ENCODE peak calls at places on chromosomes 11 and 22, in eight cellular contexts. K, T, P, I, Z, J, M and Q are unnamed samples.
A peak's percentile ranks its signal among the peaks of the same experiment; 100 is the strongest.

GRCh38 chr11:134394311-134394710 is 17.7 kb downstream of the B3GAT1 start:
- DNase-seq in K (no peak), T (no peak), P (no peak), I (no peak), Z (no peak), J (no peak), M (no peak), Q (no peak)

GRCh38 chr11:66845876-66846212 is 2.6 kb downstream of the RCE1 start:
- DNase-seq in K (no peak), T (no peak), P (peak; percentile 21), I (no peak), Z (no peak), J (no peak), M (peak; percentile 45), Q (no peak)

GRCh38 chr11:120001161-120002135 is 136.5 kb downstream of the TRIM29 start:
- DNase-seq in K (no peak), T (no peak), P (no peak), I (no peak), Z (no peak), J (no peak), M (no peak), Q (no peak)

GRCh38 chr11:206002-206384 is 1.2 kb downstream of the BET1L start:
- DNase-seq in K (no peak), T (no peak), P (peak; percentile 23), I (no peak), Z (no peak), J (no peak), M (peak; percentile 24), Q (no peak)

GRCh38 chr11:2578006-2578933 is 121.5 kb downstream of the KCNQ1OT1 start:
- DNase-seq in K (peak; percentile 7), T (no peak), P (peak; percentile 44), I (no peak), Z (no peak), J (peak; percentile 10), M (peak; percentile 56), Q (no peak)

GRCh38 chr11:79244175-79244804 is 196.5 kb downstream of the TENM4 start:
- DNase-seq in K (no peak), T (no peak), P (no peak), I (no peak), Z (peak; percentile 85), J (no peak), M (no peak), Q (no peak)

GRCh38 chr11:107218123-107219084 is 200.1 kb upstream of the GUCY1A2 start:
- DNase-seq in K (no peak), T (no peak), P (no peak), I (no peak), Z (no peak), J (no peak), M (no peak), Q (no peak)

GRCh38 chr11:128936546-128937275 is 6.0 kb downstream of the TP53AIP1 start:
- DNase-seq in K (no peak), T (no peak), P (no peak), I (no peak), Z (no peak), J (no peak), M (no peak), Q (no peak)

GRCh38 chr11:57160665-57161064 is 21.1 kb upstream of the LRRC55 start:
- DNase-seq in K (no peak), T (no peak), P (no peak), I (no peak), Z (no peak), J (no peak), M (no peak), Q (no peak)

GRCh38 chr11:17431139-17431538 is 42.7 kb upstream of the KCNJ11 start:
- DNase-seq in K (no peak), T (no peak), P (no peak), I (no peak), Z (no peak), J (no peak), M (no peak), Q (no peak)

GRCh38 chr11:26286472-26287066 is 45.4 kb upstream of the ANO3 start:
- DNase-seq in K (no peak), T (no peak), P (no peak), I (no peak), Z (no peak), J (no peak), M (no peak), Q (no peak)

GRCh38 chr11:74472030-74472429 is 4.7 kb upstream of the KCNE3 start:
- DNase-seq in K (no peak), T (no peak), P (no peak), I (no peak), Z (no peak), J (no peak), M (no peak), Q (no peak)

DNA sequence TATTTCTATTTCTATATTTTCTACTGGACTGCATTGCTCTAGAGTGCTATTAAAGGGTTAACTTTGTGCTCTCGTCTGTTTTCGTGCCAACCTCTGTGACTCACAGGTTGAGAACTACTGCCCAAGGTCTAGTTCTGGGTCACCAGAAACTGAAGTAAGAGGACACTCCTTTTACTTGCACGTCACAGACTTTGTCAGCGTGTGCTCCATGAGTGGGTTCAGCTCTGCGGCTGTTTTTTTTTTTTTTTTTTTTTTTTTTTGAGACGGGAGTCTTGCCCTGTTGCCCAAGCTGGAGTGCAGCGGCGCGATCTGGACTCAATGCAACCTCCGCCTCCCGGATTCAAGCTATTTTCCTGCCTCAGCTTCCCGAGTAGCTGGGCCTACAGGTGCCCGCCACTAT is 49.8 kb downstream of the CLMP start:
- DNase-seq in K (no peak), T (no peak), P (no peak), I (peak; percentile 75), Z (no peak), J (peak; percentile 35), M (peak; percentile 62), Q (no peak)
- H3K27ac ChIP-seq in K (peak overlapping the region; percentile 60), T (no peak overlapping the region), P (no peak overlapping the region), I (peak overlapping the region; percentile 33), Z (peak overlapping the region; percentile 22), J (no peak overlapping the region), M (no peak overlapping the region), Q (no peak overlapping the region)

GRCh38 chr11:61870429-61871039 is 20.8 kb downstream of the FADS3 start:
- DNase-seq in K (no peak), T (no peak), P (no peak), I (no peak), Z (no peak), J (no peak), M (no peak), Q (no peak)
- H3K27ac ChIP-seq in K (peak overlapping the region; percentile 74), T (no peak overlapping the region), P (peak overlapping the region; percentile 46), I (no peak overlapping the region), Z (no peak overlapping the region), J (peak overlapping the region; percentile 30), M (peak overlapping the region; percentile 39), Q (no peak overlapping the region)

GRCh38 chr11:36791957-36792356 is 193.9 kb upstream of the RAG2 start:
- DNase-seq in K (no peak), T (no peak), P (no peak), I (no peak), Z (no peak), J (no peak), M (no peak), Q (no peak)
- H3K27ac ChIP-seq in K (no peak overlapping the region), T (no peak overlapping the region), P (no peak overlapping the region), I (no peak overlapping the region), Z (no peak overlapping the region), J (no peak overlapping the region), M (no peak overlapping the region), Q (no peak overlapping the region)

GRCh38 chr11:65127473-65128181 is 5.5 kb downstream of the MRPL49 start:
- DNase-seq in K (no peak), T (no peak), P (no peak), I (no peak), Z (no peak), J (no peak), M (peak; percentile 20), Q (no peak)
- H3K27ac ChIP-seq in K (no peak overlapping the region), T (no peak overlapping the region), P (no peak overlapping the region), I (no peak overlapping the region), Z (peak overlapping the region; percentile 21), J (no peak overlapping the region), M (no peak overlapping the region), Q (no peak overlapping the region)

DNA sequence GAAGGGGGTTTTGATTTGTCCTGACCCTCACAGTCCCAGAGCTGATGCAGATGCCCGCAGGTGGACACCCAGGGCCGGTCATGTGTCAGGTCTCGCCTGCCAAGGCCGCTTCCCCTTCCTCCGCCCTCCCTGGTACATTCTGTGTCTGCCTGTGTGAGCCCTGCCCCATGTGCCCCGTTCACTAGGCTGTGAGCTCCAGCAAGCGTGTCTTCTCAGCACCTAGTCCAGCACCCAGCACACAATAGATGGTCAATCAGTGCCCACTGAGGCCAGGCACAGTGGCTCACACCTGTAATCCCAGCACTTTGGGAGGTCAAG is 29.9 kb upstream of the PPARA start:
- DNase-seq in K (no peak), T (no peak), P (no peak), I (no peak), Z (no peak), J (no peak), M (peak; percentile 79), Q (no peak)
- H3K27ac ChIP-seq in K (no peak overlapping the region), T (no peak overlapping the region), P (peak overlapping the region; percentile 68), I (no peak overlapping the region), Z (peak overlapping the region; percentile 39), J (no peak overlapping the region), M (no peak overlapping the region), Q (no peak overlapping the region)

GRCh38 chr11:108556019-108556418 is 37.5 kb downstream of the EXPH5 start:
- DNase-seq in K (no peak), T (no peak), P (no peak), I (no peak), Z (no peak), J (no peak), M (no peak), Q (no peak)

GRCh38 chr11:108549319-108549885 is 44.2 kb downstream of the EXPH5 start:
- DNase-seq in K (no peak), T (no peak), P (no peak), I (no peak), Z (no peak), J (no peak), M (no peak), Q (no peak)

GRCh38 chr11:108545909-108546501 is 47.6 kb downstream of the EXPH5 start:
- DNase-seq in K (no peak), T (no peak), P (no peak), I (no peak), Z (no peak), J (no peak), M (no peak), Q (no peak)

GRCh38 chr11:108551653-108552462 is 41.7 kb downstream of the EXPH5 start:
- DNase-seq in K (no peak), T (no peak), P (no peak), I (no peak), Z (no peak), J (no peak), M (no peak), Q (no peak)
- H3K27ac ChIP-seq in K (no peak overlapping the region), T (no peak overlapping the region), P (peak overlapping the region; percentile 51), I (no peak overlapping the region), Z (no peak overlapping the region), J (no peak overlapping the region), M (no peak overlapping the region), Q (no peak overlapping the region)